ENCODE peak calls at places on chromosomes 3 and 15, in five cellular contexts. T, U, J, O and Z are unnamed samples.

GRCh38 chr15:56365075-56365711 is at the start of gene TEX9:
- DNase-seq in T (peak), U (peak), J (peak), O (peak), Z (peak)

GRCh38 chr15:45948226-45948625 is 313.4 kb downstream of the SQOR start:
- DNase-seq in T (no peak), U (no peak), J (no peak), O (no peak), Z (no peak)

GRCh38 chr3:65398953-65399352 is 639.8 kb downstream of the MAGI1 start:
- DNase-seq in T (no peak), U (no peak), J (no peak), O (no peak), Z (peak)

GRCh38 chr15:73233623-73234022 is 135.1 kb downstream of the HCN4 start:
- DNase-seq in T (no peak), U (no peak), J (no peak), O (no peak), Z (peak)

GRCh38 chr3:56761023-56761422 is 40.7 kb downstream of the ARHGEF3 start:
- DNase-seq in T (no peak), U (no peak), J (no peak), O (no peak), Z (no peak)

GRCh38 chr3:25293736-25294135 is 134.3 kb upstream of the RARB start:
- DNase-seq in T (no peak), U (no peak), J (no peak), O (no peak), Z (no peak)

GRCh38 chr3:9146367-9147071 is 102.9 kb downstream of the SRGAP3 start:
- DNase-seq in T (no peak), U (no peak), J (no peak), O (no peak), Z (no peak)

GRCh38 chr15:32861741-32862140 is 143.9 kb downstream of the GREM1 start:
- DNase-seq in T (no peak), U (no peak), J (no peak), O (no peak), Z (peak)

GRCh38 chr15:62124176-62124952 is 40.7 kb downstream of the C2CD4B start:
- DNase-seq in T (no peak), U (no peak), J (no peak), O (no peak), Z (peak)

GRCh38 chr15:39202641-39203040 is 378.2 kb upstream of the THBS1 start:
- DNase-seq in T (no peak), U (no peak), J (no peak), O (no peak), Z (peak)

GRCh38 chr15:82566690-82567089 is 26.4 kb upstream of the RPS17 start:
- DNase-seq in T (no peak), U (no peak), J (no peak), O (no peak), Z (peak)